ENCODE peak calls at places on chromosomes 13 and 19, in five cellular contexts. O is posterior cingulate gyrus; N is stimulated activated CD4-positive, alpha-beta T cell treated with anti-CD3 and anti-CD28 coated beads, TNF-alpha, amount 100 ng/mL, for 1 hour; X is A172; R is stimulated activated CD8-positive, alpha-beta memory T cell treated with anti-CD3 and anti-CD28 coated beads, Interleukin-2, amount 100 ng/mL, for 48 hours. D is an unnamed sample.

GRCh38 chr19:39046037-39046821 is 13.9 kb upstream of the FBXO27 start:
- DNase-seq in O (no peak), N (no peak), X (peak), R (no peak), D (no peak)

GRCh38 chr19:12639901-12640613 is 26.5 kb downstream of the MAN2B1 start:
- DNase-seq in O (peak), N (peak), X (no peak), R (peak), D (peak)

GRCh38 chr19:35344511-35345031 is 3.1 kb upstream of the FFAR1 start:
- DNase-seq in O (no peak), N (no peak), X (no peak), R (no peak), D (no peak)

GRCh38 chr13:93558637-93559036 is 332.0 kb downstream of the GPC6 start:
- DNase-seq in O (no peak), N (no peak), X (no peak), R (no peak), D (no peak)

GRCh38 chr19:16226184-16226591 is 28.5 kb downstream of the AP1M1 start:
- DNase-seq in O (no peak), N (no peak), X (no peak), R (no peak), D (no peak)

GRCh38 chr19:2040647-2041435 is 10.2 kb downstream of the MKNK2 start:
- DNase-seq in O (no peak), N (no peak), X (no peak), R (no peak), D (no peak)

GRCh38 chr19:5290336-5291262 is 50.0 kb downstream of the PTPRS start:
- DNase-seq in O (peak), N (no peak), X (no peak), R (no peak), D (no peak)

GRCh38 chr19:7382694-7383093 is 34.0 kb downstream of the ARHGEF18 start:
- DNase-seq in O (no peak), N (no peak), X (no peak), R (no peak), D (no peak)

GRCh38 chr19:4803736-4804695 is 12.5 kb downstream of the FEM1A start:
- DNase-seq in O (no peak), N (peak), X (peak), R (peak), D (peak)

GRCh38 chr13:40317980-40318327 is 348.5 kb downstream of the FOXO1 start:
- DNase-seq in O (no peak), N (no peak), X (no peak), R (no peak), D (no peak)

GRCh38 chr19:35751839-35752745 is 3.7 kb downstream of the LIN37 start:
- DNase-seq in O (no peak), N (no peak), X (no peak), R (no peak), D (no peak)

GRCh38 chr13:90008707-90009149 is 1338.8 kb upstream of the MIR17HG start:
- DNase-seq in O (no peak), N (no peak), X (no peak), R (no peak), D (no peak)

GRCh38 chr19:3471954-3472655 is 8.2 kb downstream of the SMIM24 start:
- DNase-seq in O (no peak), N (no peak), X (no peak), R (no peak), D (no peak)

GRCh38 chr19:4301590-4302237 is 475 bp downstream of the TMIGD2 start:
- DNase-seq in O (no peak), N (no peak), X (no peak), R (no peak), D (no peak)

GRCh38 chr19:307111-307531 is 15.9 kb upstream of the PLPP2 start:
- DNase-seq in O (no peak), N (no peak), X (no peak), R (no peak), D (no peak)

GRCh38 chr19:51325161-51325979 is 13.9 kb downstream of the IGLON5 start:
- DNase-seq in O (no peak), N (no peak), X (no peak), R (peak), D (no peak)

GRCh38 chr19:57171551-57172081 is 4.3 kb upstream of the DUXA start:
- DNase-seq in O (no peak), N (no peak), X (no peak), R (no peak), D (peak)

GRCh38 chr13:91805605-91806004 is 407.2 kb downstream of the GPC5 start:
- DNase-seq in O (no peak), N (no peak), X (peak), R (no peak), D (no peak)

GRCh38 chr19:7989071-7989575 is 16.3 kb downstream of the ELAVL1 start:
- DNase-seq in O (no peak), N (no peak), X (peak), R (no peak), D (no peak)

GRCh38 chr19:49458567-49458903 is 5.5 kb downstream of the ALDH16A1 start:
- DNase-seq in O (no peak), N (no peak), X (no peak), R (no peak), D (no peak)